ENCODE peak calls at places on chromosomes 11 and 22, in ten cellular contexts. P is IMR-90, Y is endothelial cell of umbilical vein, A is vagina, J is K562, D is heart left ventricle, I is right lobe of liver, T is transverse colon, G is adrenal gland, O is Peyer's patch. X is an unnamed sample. For H3K27me3 and H3K4me1, the result is how much of the 10 kb centered on the place peaks cover.

GRCh38 chr22:24101966-24102365 is 79.3 kb upstream of the SUSD2 start:
- DNase-seq in A (no peak), I (peak), T (no peak), O (peak), J (no peak), Y (no peak), D (peak), G (no peak), P (no peak), X (no peak)

GRCh38 chr22:22867996-22868715 is 19.5 kb upstream of the IGLL5 start:
- DNase-seq in Y (no peak), J (no peak), I (no peak), A (peak), O (no peak), P (no peak), T (no peak), D (no peak), G (no peak), X (no peak)

GRCh38 chr11:63941901-63942300 is 3.1 kb downstream of the NAA40 start:
- DNase-seq in P (no peak), T (no peak), D (no peak), Y (no peak), G (no peak), A (no peak), O (no peak), J (peak), I (no peak), X (no peak)

GRCh38 chr11:63552921-63553320 is 10.3 kb downstream of the PLAAT2 start:
- DNase-seq in A (no peak), G (no peak), O (no peak), D (no peak), T (no peak), I (no peak), Y (no peak), J (no peak), P (no peak), X (no peak)

GRCh38 chr11:47233051-47233450 is 15.6 kb downstream of the ACP2 start:
- DNase-seq in O (no peak), A (no peak), G (no peak), D (no peak), T (no peak), I (peak), P (no peak), Y (no peak), J (no peak), X (no peak)

GRCh38 chr11:44157019-44157418 is 61.5 kb downstream of the EXT2 start:
- DNase-seq in I (no peak), T (no peak), Y (no peak), G (no peak), J (no peak), O (peak), D (peak), P (no peak), A (no peak), X (no peak)

GRCh38 chr11:27716850-27717249 is 16.6 kb upstream of the BDNF start:
- DNase-seq in Y (no peak), O (no peak), I (no peak), T (no peak), P (peak), D (no peak), A (no peak), J (no peak), G (no peak), X (no peak)

GRCh38 chr11:112587664-112588063 is 327.0 kb upstream of the PLET1 start:
- DNase-seq in A (peak), J (no peak), G (no peak), Y (no peak), T (no peak), P (no peak), D (no peak), O (no peak), I (no peak), X (no peak)

GRCh38 chr11:129324533-129325175 is 51.0 kb upstream of the BARX2 start:
- DNase-seq in P (no peak), J (no peak), I (peak), A (no peak), D (peak), Y (no peak), G (peak), O (peak), T (peak), X (peak)

GRCh38 chr11:31987118-31988005 is 103.5 kb upstream of the RCN1 start:
- DNase-seq in Y (no peak), G (no peak), T (no peak), A (no peak), P (no peak), J (no peak), O (no peak), I (no peak), D (no peak), X (no peak)

GRCh38 chr11:10561043-10561818 is 7.2 kb downstream of the LYVE1 start:
- DNase-seq in Y (no peak), J (no peak), P (no peak), I (no peak), T (no peak), D (no peak), G (no peak), O (no peak), A (no peak), X (no peak)

GRCh38 chr22:50311606-50312351 is 4.3 kb upstream of the PLXNB2 start:
- DNase-seq in G (no peak), D (no peak), Y (no peak), P (no peak), O (no peak), A (no peak), T (no peak), J (no peak), I (peak), X (no peak)

GRCh38 chr11:74611369-74611861 is 19.0 kb downstream of the POLD3 start:
- DNase-seq in D (no peak), J (peak), P (peak), T (no peak), I (no peak), Y (peak), A (no peak), O (no peak), G (no peak), X (no peak)

GRCh38 chr11:27088353-27088752 is 47.7 kb downstream of the BBOX1 start:
- DNase-seq in O (no peak), I (no peak), Y (no peak), G (no peak), J (no peak), P (no peak), A (no peak), T (no peak), D (no peak), X (no peak)

GRCh38 chr22:22787805-22788459 is 99.7 kb upstream of the IGLL5 start:
- DNase-seq in O (peak), A (no peak), J (peak), I (peak), T (peak), Y (peak), P (peak), D (peak), G (peak), X (peak)

GRCh38 chr11:116687458-116688201 is 85.2 kb downstream of the BUD13 start:
- DNase-seq in T (no peak), O (no peak), Y (no peak), P (no peak), A (peak), D (no peak), I (no peak), J (no peak), G (no peak), X (no peak)

GRCh38 chr11:11876458-11876857 is 34.7 kb downstream of the USP47 start:
- DNase-seq in G (no peak), I (no peak), D (no peak), T (no peak), O (no peak), A (no peak), J (peak), P (no peak), Y (no peak), X (no peak)

GRCh38 chr22:28115426-28115825 is 196.4 kb upstream of the PITPNB start:
- DNase-seq in D (no peak), Y (no peak), P (no peak), I (no peak), J (no peak), O (no peak), T (no peak), G (no peak), A (no peak), X (no peak)

GRCh38 chr11:68010058-68011041 is at the start of gene ALDH3B1:
- DNase-seq in Y (peak), J (peak), I (peak), O (peak), T (peak), A (no peak), P (peak), G (peak), D (peak), X (peak)

GRCh38 chr11:73130181-73130580 is 11.9 kb downstream of the FCHSD2 start:
- DNase-seq in Y (no peak), T (no peak), I (no peak), G (no peak), O (no peak), A (no peak), D (no peak), J (no peak), P (no peak), X (no peak)

GRCh38 chr22:43275545-43275981 is 67.6 kb downstream of the SCUBE1 start:
- DNase-seq in D (no peak), Y (peak), A (no peak), G (no peak), T (no peak), I (no peak), J (peak), O (no peak), P (peak), X (no peak)

GRCh38 chr11:1281974-1282365 is 27.5 kb downstream of the TOLLIP start:
- DNase-seq in J (no peak), A (no peak), I (peak), P (no peak), Y (no peak), T (no peak), O (no peak), G (no peak), D (no peak), X (no peak)

GRCh38 chr11:19398772-19399542 is 158.2 kb upstream of the E2F8 start:
- DNase-seq in P (peak), A (peak), D (no peak), J (no peak), O (no peak), I (no peak), Y (no peak), G (peak), T (peak), X (peak)

GRCh38 chr11:105109855-105110750 is 29.5 kb downstream of the CARD18 start:
- DNase-seq in T (peak), D (no peak), P (peak), J (no peak), I (no peak), Y (peak), A (no peak), O (no peak), G (no peak), X (no peak)

GRCh38 chr11:45368697-45369096 is 82.6 kb upstream of the SYT13 start:
- DNase-seq in Y (no peak), A (no peak), I (no peak), G (no peak), T (no peak), J (no peak), D (no peak), O (no peak), P (no peak), X (no peak)

GRCh38 chr11:133214646-133215045 is 317.7 kb downstream of the OPCML start:
- DNase-seq in Y (no peak), P (no peak), A (no peak), J (no peak), O (no peak), T (no peak), G (no peak), D (no peak), I (no peak), X (no peak)

GRCh38 chr11:126334665-126335462 is 20.6 kb upstream of the ST3GAL4 start:
- DNase-seq in D (no peak), O (peak), A (no peak), I (no peak), G (peak), J (no peak), P (peak), T (no peak), Y (no peak), X (no peak)

GRCh38 chr11:112174789-112175595 is at the start of gene BCO2:
- DNase-seq in D (peak), T (peak), O (peak), A (peak), J (peak), P (peak), Y (peak), G (peak), I (peak), X (peak)

DNA sequence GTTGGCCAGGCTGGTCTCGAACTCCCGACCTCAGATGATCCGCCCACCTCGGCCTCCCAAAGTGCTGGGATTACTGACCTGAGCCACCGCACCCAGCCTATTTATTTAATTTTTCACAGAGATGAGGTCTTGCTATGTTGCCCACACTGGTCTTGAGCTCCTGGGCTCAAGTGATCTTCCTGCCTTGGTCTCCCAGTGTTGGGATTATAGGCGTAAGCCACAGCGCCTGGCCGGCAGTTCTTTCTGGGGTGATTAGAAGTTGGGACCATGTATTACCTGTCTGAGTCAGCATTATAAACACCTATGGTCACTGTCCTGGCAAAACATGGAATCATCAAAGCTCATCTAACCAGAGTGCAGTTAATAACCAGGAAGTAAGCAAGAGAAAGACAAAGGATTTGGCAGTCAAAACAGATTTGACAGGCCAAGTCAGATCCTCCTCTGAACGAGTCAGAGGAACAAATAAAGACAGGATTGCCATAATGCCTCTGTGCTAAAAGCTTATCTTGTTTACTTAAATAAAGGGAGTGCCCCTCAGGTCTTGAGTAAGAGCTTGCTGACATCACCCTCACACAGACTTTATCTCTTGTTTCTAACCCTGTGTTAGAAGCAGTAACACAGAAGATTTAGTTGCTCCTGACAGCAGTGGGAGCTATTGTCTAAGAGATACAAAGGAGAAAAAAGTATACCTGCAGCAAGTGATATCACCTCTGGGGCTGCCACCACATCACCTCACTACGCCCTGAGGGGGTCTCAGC is 3.7 kb downstream of the SERPIND1 start:
- DNase-seq in O (no peak), Y (peak), A (no peak), T (peak), I (no peak), J (peak), D (no peak), P (peak), G (peak), X (no peak)
- TF ChIP-seq POLR2A in O (no peak), Y (no peak), A (no peak), T (no peak), I (peak), J (no peak), D (no peak), P (no peak), G (no peak), X (no peak)

GRCh38 chr22:36807627-36808026 is 9.2 kb downstream of the PVALB start:
- DNase-seq in A (no peak), P (no peak), G (no peak), Y (no peak), I (no peak), D (no peak), T (no peak), J (no peak), O (no peak), X (no peak)

GRCh38 chr22:36808611-36809344 is 8.1 kb downstream of the PVALB start:
- DNase-seq in Y (no peak), A (no peak), O (no peak), D (no peak), P (no peak), T (no peak), I (no peak), J (no peak), G (no peak), X (no peak)

GRCh38 chr22:36809351-36809750 is 7.5 kb downstream of the PVALB start:
- DNase-seq in I (no peak), D (no peak), P (no peak), O (no peak), G (no peak), A (no peak), J (no peak), T (no peak), Y (no peak), X (no peak)

GRCh38 chr22:36814796-36815195 is 2.0 kb downstream of the PVALB start:
- DNase-seq in P (no peak), I (no peak), O (no peak), J (no peak), A (no peak), Y (no peak), T (no peak), D (no peak), G (no peak), X (no peak)

DNA sequence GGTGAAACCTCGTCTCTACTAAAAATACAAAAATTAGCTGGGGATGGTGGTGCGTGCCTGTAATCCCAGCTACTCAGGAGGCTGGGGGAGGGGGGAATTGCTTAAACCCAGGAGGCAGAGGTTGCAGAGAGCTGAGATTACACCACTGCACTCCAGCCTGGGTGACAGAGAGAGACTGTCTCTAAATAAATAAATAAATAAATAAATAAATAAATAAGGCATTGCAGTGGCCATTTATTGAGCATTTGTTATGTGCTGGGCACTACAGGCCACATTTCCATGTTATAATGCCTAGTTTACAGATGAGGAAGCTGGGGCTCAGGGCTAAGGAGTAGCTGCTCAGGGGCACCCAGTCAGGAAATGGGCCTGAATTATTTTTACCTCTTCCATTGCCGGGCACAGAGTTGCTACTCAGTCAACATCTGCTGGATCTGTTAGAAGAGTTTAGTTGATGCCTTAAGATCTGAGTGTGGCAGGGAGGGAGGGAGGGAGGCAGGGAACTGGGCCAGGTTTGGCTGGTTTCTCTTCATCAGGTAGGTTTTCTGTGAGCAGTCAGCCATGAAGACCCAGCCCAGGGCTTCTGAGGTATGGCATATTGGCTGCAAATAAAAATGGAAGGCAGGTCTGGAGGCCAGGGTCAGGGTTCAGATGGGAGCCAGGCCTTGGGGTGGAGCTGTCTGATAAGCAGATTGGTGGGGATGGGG is 5.6 kb downstream of the PVALB start:
- DNase-seq in Y (no peak), J (no peak), G (no peak), P (no peak), I (no peak), A (no peak), T (no peak), O (no peak), D (no peak), X (no peak)
- H3K27me3 ChIP-seq in Y (under half), J (under half), G (under half), P (half or more), I (under half), A (under half), T (under half), O (under half), D (under half), X (under half)

GRCh38 chr22:46583571-46583970 is 36.6 kb upstream of the GRAMD4 start:
- DNase-seq in A (no peak), Y (no peak), G (peak), J (no peak), P (no peak), I (peak), O (peak), D (peak), T (peak), X (no peak)
- H3K4me1 ChIP-seq in A (half or more), Y (under half), G (under half), J (half or more), P (under half), I (under half), O (under half), D (half or more), T (half or more), X (half or more)

GRCh38 chr11:82901165-82901938 is at the start of gene DDIAS:
- DNase-seq in G (peak), I (peak), O (peak), J (peak), D (peak), T (peak), A (peak), P (peak), Y (peak), X (peak)
- TF ChIP-seq POLR2A in G (peak), I (peak), O (peak), J (peak), D (peak), T (peak), A (no peak), P (no peak), Y (peak), X (peak)

DNA sequence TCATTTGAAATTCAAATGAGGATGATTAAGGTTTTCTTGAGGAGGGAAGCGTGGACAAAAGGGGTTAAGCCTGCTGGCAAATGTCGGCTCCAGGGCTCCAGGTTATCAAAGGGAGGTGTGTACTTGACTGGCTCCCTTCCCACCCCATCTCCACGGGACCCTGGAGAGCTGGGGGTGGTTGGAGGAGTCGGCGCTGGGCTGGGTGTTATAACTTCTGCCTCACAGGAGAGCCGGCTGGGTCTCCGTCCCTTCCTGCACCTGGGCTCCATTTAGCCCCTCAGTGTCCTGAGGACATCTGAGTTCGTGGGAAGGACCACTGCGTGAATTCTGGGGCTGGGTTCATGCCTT is 15.6 kb downstream of the POU2F3 start:
- DNase-seq in A (no peak), G (no peak), T (no peak), J (no peak), P (no peak), D (no peak), I (no peak), Y (no peak), O (no peak), X (no peak)
- H3K27me3 ChIP-seq in A (under half), G (under half), T (half or more), J (under half), P (half or more), D (under half), I (under half), Y (under half), O (under half), X (under half)

X was measured in body of pancreas.